ENCODE peak calls at places on chromosomes 11 and 22, in five cellular contexts. S is GM23338, T is GM12891, U is stomach, F is endothelial cell of umbilical vein. E is an unnamed sample.

GRCh38 chr22:22798232-22798616 is 89.4 kb upstream of the IGLL5 start:
- DNase-seq in S (no peak), F (no peak), T (no peak), U (no peak), E (no peak)

GRCh38 chr11:67507242-67507890 is 596 bp downstream of the CDK2AP2 start:
- DNase-seq in T (no peak), U (peak), S (peak), F (no peak), E (peak)

GRCh38 chr11:6362868-6363678 is 27.2 kb upstream of the SMPD1 start:
- DNase-seq in S (peak), F (peak), T (peak), U (peak), E (peak)

GRCh38 chr11:58152776-58153175 is 27.4 kb upstream of the OR9I1 start:
- DNase-seq in F (no peak), U (no peak), T (no peak), S (no peak), E (no peak)

GRCh38 chr22:41092847-41093371 is 517 bp downstream of the EP300 start:
- DNase-seq in T (no peak), F (peak), U (peak), S (peak), E (no peak)

GRCh38 chr11:82003671-82004148 is 730.0 kb downstream of the FAM181B start:
- DNase-seq in S (no peak), F (no peak), U (no peak), T (no peak), E (no peak)

GRCh38 chr11:126817096-126817495 is 183.5 kb downstream of the KIRREL3 start:
- DNase-seq in S (no peak), T (no peak), U (no peak), F (peak), E (no peak)

GRCh38 chr11:60924110-60924905 is at the start of gene TMEM132A:
- DNase-seq in U (peak), F (peak), T (peak), S (peak), E (no peak)

GRCh38 chr11:92109476-92109875 is 115.1 kb upstream of the FAT3 start:
- DNase-seq in U (no peak), T (no peak), S (no peak), F (no peak), E (no peak)

GRCh38 chr11:110092577-110093406 is at the start of gene ZC3H12C:
- DNase-seq in S (peak), U (peak), F (peak), T (peak), E (peak)

GRCh38 chr11:125141686-125142535 is 22.6 kb upstream of the PKNOX2 start:
- DNase-seq in U (peak), S (peak), T (peak), F (peak), E (no peak)

GRCh38 chr11:79097279-79097875 is 343.5 kb downstream of the TENM4 start:
- DNase-seq in T (no peak), F (no peak), S (no peak), U (no peak), E (no peak)

GRCh38 chr11:67024410-67024809 is 1.5 kb downstream of the SYT12 start:
- DNase-seq in U (no peak), T (no peak), S (no peak), F (no peak), E (no peak)

GRCh38 chr22:47195676-47196492 is 433.4 kb downstream of the TBC1D22A start:
- DNase-seq in T (no peak), S (no peak), F (no peak), U (peak), E (peak)

GRCh38 chr11:28318861-28319260 is 210.7 kb downstream of the METTL15 start:
- DNase-seq in S (no peak), U (no peak), F (no peak), T (no peak), E (no peak)

GRCh38 chr22:32987081-32987631 is 71.0 kb downstream of the SYN3 start:
- DNase-seq in T (no peak), S (peak), F (no peak), U (no peak), E (no peak)

GRCh38 chr11:74276581-74276980 is 34.9 kb downstream of the P4HA3 start:
- DNase-seq in U (no peak), S (no peak), F (no peak), T (no peak), E (no peak)

GRCh38 chr11:43072096-43072495 is 239.7 kb upstream of the API5 start:
- DNase-seq in S (peak), T (no peak), U (no peak), F (no peak), E (no peak)

GRCh38 chr22:24247564-24248344 is 2.9 kb upstream of the GGT5 start:
- DNase-seq in T (peak), U (peak), F (peak), S (peak), E (peak)

GRCh38 chr11:19512621-19513020 is 200.0 kb upstream of the NAV2 start:
- DNase-seq in S (no peak), U (no peak), T (no peak), F (no peak), E (no peak)

GRCh38 chr11:40183073-40184064 is 1276.1 kb downstream of the LRRC4C start:
- DNase-seq in T (peak), U (no peak), S (no peak), F (no peak), E (no peak)

DNA sequence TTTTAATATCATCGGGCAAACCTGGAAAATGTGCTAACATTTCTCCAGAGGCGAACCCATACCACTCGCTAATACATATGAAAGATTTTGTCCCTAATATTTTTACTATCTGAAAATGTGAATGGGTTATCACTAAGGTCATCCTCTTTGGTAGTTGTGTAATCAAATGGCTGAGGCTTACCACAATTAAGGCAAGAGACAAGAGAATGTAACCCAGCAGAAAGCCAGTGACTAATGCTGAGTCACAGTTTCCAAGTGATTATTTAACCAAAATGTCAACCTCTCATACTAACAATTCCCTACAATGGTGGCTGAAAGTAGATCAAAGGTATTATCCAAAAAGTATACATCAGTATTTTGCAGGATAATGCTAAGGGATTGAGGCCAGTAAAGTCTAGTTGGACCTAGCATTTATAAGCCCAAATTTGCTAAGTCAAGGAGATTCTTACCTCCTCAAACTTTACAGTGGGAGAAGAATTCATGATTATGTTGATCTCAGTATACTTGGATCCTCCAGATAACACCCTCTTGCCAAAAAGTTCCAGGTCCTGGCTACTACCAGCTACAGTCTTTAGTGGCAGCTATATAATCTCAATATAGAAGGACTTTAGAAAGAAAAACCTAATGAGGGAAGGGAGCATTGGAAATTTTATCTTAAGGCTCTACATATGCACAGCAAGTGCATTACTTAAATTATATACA is 25.6 kb downstream of the SIK3 start:
- DNase-seq in F (peak), U (no peak), T (no peak), S (no peak), E (no peak)
- TF ChIP-seq POLR2AphosphoS5 in F (peak), U (peak), T (no peak), S (no peak), E (peak)

DNA sequence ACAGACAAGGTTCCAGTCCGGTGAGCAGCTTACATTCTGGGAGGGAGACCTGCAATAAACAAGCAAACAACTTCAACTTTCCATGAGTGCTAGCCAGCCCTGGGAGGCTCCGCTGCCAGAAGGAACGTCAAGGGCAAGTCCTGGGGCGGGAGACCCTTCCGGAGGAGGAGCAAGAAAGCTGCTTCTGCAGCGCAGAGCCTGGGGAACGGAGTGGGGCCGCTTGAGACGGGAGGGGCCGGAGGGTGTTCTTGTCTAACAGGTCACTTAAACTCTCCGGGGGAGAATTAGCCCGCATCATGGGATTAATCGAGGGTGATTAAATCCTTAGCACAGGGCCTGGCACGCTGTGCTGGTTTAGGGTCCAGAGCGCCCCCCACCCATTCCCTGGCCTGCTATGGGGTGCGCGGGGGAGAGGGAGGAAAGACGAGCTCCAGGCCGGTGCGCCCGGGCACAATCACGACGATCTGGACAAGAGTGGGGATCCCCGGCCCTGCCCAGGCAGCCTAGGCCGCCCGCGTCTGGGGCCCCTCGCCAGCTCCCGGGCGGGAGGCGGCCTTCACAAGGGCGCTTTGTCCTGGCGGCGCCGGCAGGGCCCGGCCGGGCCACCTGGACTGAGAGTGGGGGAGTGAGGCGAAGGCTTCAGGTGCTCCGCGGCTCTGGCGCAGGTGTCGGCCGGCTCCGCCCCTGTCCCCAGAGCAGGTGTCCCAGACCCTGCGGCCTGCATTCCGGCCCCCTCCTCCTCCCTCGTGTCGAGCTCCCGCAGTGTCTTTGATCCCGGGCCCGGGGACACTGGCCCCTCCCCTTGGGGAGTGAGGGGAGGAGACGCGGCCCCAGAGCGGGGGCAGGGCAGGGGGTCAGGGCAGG is 663 bp upstream of the LARGE2 start:
- DNase-seq in F (no peak), S (peak), U (peak), T (peak), E (peak)
- TF ChIP-seq POLR2AphosphoS5 in F (no peak), S (peak), U (no peak), T (no peak), E (no peak)

DNA sequence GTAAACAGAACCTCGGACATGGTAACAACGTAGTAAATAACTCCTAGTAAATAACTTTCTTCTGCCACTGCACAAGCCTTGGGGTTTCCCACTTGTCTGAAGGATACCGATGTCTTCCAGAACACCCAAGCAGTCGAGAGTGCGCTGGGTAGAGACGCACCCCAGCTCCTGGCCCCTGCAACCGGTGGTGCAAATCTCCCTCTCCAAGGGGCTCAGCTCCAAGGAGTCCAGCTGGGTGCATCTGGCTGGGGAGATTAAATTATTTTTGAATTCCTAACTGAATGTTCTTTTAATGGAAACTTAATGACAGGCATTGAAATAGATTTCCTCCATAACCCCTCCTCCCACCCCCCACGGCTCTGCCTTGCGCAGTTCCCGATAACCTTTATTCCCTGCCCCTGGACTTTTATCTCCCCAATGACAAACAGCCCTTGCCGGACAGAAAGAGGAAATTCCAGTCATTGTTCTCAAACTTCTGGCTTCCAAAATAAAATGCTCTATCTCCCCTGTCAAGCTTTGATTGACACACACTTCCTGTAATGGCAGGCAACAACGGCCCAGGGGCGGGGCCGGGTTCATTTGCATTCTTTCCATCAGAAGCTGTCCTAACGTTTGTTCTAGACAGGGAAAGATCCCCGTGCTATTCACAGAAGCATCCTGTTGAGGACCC is 31.2 kb downstream of the KCNJ1 start:
- DNase-seq in S (peak), F (peak), T (no peak), U (no peak), E (no peak)
- TF ChIP-seq POLR2AphosphoS5 in S (no peak), F (peak), T (no peak), U (no peak), E (no peak)

DNA sequence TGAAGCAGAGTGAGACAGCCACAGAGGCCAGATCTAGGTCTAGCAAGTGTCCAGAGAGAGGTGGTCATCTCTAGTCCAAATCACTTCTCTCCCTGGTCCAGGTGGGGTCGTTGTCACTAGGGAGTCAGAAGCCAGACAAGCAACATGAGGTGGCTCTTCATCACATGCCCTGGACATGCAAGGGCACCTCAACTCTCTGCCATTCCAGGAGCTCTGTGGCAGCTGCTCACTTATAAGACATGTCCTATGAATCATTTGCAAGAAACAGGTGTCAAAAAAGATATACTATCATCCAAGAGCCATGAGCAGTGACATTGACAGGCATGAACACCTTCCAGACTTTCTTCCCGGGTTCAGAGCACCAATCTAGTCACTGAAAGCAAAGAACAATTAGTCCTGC is 130.8 kb downstream of the GALNT18 start:
- DNase-seq in U (no peak), T (no peak), S (no peak), F (no peak), E (no peak)
- TF ChIP-seq POLR2AphosphoS5 in U (no peak), T (no peak), S (no peak), F (no peak), E (no peak)

GRCh38 chr22:31098633-31099110 is 8.7 kb downstream of the SELENOM start:
- DNase-seq in U (peak), F (no peak), T (no peak), S (peak), E (peak)
- TF ChIP-seq POLR2AphosphoS5 in U (no peak), F (no peak), T (no peak), S (peak), E (peak)

E was measured in sigmoid colon.